ENCODE peak calls at places on chromosomes 4 and X, in eight cellular contexts. T, O, E, B, L, F, Q and K are unnamed samples.

GRCh38 chr4:6992728-6993655 is 50.2 kb upstream of the TADA2B start:
- DNase-seq in T (no peak), O (no peak), E (no peak), B (no peak), L (no peak), F (no peak), Q (no peak), K (no peak)

GRCh38 chr4:71415491-71415890 is 76.7 kb downstream of the SLC4A4 start:
- DNase-seq in T (no peak), O (no peak), E (no peak), B (no peak), L (no peak), F (no peak), Q (no peak), K (no peak)

GRCh38 chrX:115324194-115324593 is 34.7 kb downstream of the LUZP4 start:
- DNase-seq in T (no peak), O (peak; percentile 78), E (peak; percentile 22), B (no peak), L (peak; percentile 63), F (peak; percentile 65), Q (peak; percentile 76), K (peak; percentile 1)

GRCh38 chrX:119605398-119605738 is 856 bp downstream of the NKRF start:
- DNase-seq in T (no peak), O (no peak), E (no peak), B (no peak), L (peak; percentile 59), F (no peak), Q (no peak), K (peak; percentile 16)

GRCh38 chr4:118969359-118969758 is 80.7 kb downstream of the SYNPO2 start:
- DNase-seq in T (no peak), O (peak; percentile 80), E (peak; percentile 51), B (peak; percentile 90), L (no peak), F (peak; percentile 88), Q (peak; percentile 77), K (peak; percentile 67)

GRCh38 chr4:29711226-29711625 is 1008.9 kb upstream of the PCDH7 start:
- DNase-seq in T (no peak), O (no peak), E (no peak), B (no peak), L (no peak), F (peak; percentile 38), Q (no peak), K (no peak)

GRCh38 chrX:119870626-119871131 is 854 bp downstream of the RNF113A start:
- DNase-seq in T (peak; percentile 34), O (peak; percentile 16), E (no peak), B (no peak), L (no peak), F (peak; percentile 14), Q (no peak), K (peak; percentile 24)

GRCh38 chrX:71128166-71128833 is 9.9 kb downstream of the MED12 start:
- DNase-seq in T (no peak), O (peak; percentile 2), E (no peak), B (no peak), L (no peak), F (no peak), Q (no peak), K (no peak)

GRCh38 chr4:82780398-82781231 is 18.0 kb downstream of the SCD5 start:
- DNase-seq in T (no peak), O (peak; percentile 83), E (peak; percentile 82), B (peak; percentile 81), L (peak; percentile 78), F (peak; percentile 36), Q (peak; percentile 84), K (peak; percentile 70)

GRCh38 chr4:103443324-103443723 is 245.2 kb upstream of the CENPE start:
- DNase-seq in T (no peak), O (no peak), E (no peak), B (no peak), L (no peak), F (no peak), Q (no peak), K (no peak)

GRCh38 chr4:15457401-15458201 is 12.1 kb upstream of the CC2D2A start:
- DNase-seq in T (peak; percentile 57), O (peak; percentile 84), E (no peak), B (no peak), L (no peak), F (peak; percentile 86), Q (no peak), K (peak; percentile 44)

GRCh38 chr4:110527156-110527555 is 51.2 kb downstream of the ENPEP start:
- DNase-seq in T (no peak), O (no peak), E (no peak), B (no peak), L (no peak), F (no peak), Q (no peak), K (no peak)

GRCh38 chr4:77156533-77156911 is 485 bp upstream of the CCNG2 start:
- DNase-seq in T (peak; percentile 99), O (peak; percentile 99), E (peak; percentile 92), B (peak; percentile 99), L (peak; percentile 95), F (peak; percentile 99), Q (peak; percentile 94), K (peak; percentile 100)

GRCh38 chr4:70240192-70240591 is 2.2 kb upstream of the CSN3 start:
- DNase-seq in T (no peak), O (peak; percentile 59), E (no peak), B (no peak), L (no peak), F (peak; percentile 97), Q (no peak), K (no peak)

GRCh38 chrX:113726009-113726408 is 857.9 kb upstream of the HTR2C start:
- DNase-seq in T (no peak), O (no peak), E (no peak), B (no peak), L (no peak), F (no peak), Q (no peak), K (no peak)
- H3K4me1 ChIP-seq in T (no peaks in the 10 kb centered on the region), O (no peaks in the 10 kb centered on the region), E (no peaks in the 10 kb centered on the region), B (no peaks in the 10 kb centered on the region), L (no peaks in the 10 kb centered on the region), F (no peaks in the 10 kb centered on the region), Q (no peaks in the 10 kb centered on the region), K (no peaks in the 10 kb centered on the region)

DNA sequence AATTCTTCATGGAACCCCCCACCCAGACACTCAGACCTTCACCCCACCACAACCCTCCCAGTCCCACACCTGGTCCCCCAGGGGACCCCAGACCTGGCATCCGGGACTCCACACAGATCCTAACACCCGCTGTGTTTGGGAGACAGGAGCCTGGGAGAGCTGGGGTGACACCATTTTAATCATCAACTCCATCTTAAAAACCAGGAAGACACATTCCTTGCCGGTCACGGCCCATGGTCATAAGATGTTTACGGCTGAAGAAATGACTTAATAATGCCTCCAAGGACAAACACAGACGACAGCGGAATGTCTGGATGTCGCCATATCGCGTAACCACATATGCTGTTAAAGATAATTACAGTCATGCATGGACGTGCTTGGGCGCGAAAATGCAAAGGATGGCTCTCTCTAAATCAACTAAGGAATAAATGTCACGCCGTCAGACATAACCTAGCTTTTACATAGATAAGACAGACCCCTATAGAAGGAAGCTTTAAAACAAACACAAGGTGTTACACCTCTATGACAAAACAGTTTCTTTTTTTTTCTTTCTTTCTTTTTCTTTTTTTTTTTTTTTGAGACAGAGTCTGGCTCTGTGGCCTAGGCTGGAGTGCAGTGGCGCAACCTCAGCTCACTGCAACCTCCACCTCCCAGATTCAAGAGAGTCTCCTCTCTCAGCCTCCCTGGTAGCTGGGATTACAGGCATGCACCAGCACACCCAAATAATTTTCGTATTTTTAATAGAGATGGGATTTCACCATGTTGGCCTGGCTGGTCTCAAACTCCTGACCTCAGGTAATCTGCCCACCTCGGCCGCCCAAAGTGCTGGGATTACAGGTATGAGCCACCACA is 2.1 kb upstream of the DHRSX start:
- DNase-seq in T (no peak), O (peak; percentile 44), E (no peak), B (no peak), L (no peak), F (peak; percentile 34), Q (peak; percentile 30), K (no peak)
- H3K4me3 ChIP-seq in T (no peak overlapping the region), O (no peak overlapping the region), E (no peak overlapping the region), B (no peak overlapping the region), L (no peak overlapping the region), F (no peak overlapping the region), Q (no peak overlapping the region), K (no peak overlapping the region)

GRCh38 chr4:67565284-67565683 is 6.8 kb downstream of the STAP1 start:
- DNase-seq in T (no peak), O (peak; percentile 70), E (no peak), B (no peak), L (no peak), F (no peak), Q (no peak), K (no peak)

GRCh38 chr4:67571975-67572374 is 13.4 kb downstream of the STAP1 start:
- DNase-seq in T (no peak), O (no peak), E (no peak), B (no peak), L (no peak), F (no peak), Q (no peak), K (no peak)

GRCh38 chr4:67566335-67566734 is 7.8 kb downstream of the STAP1 start:
- DNase-seq in T (no peak), O (no peak), E (no peak), B (no peak), L (no peak), F (no peak), Q (no peak), K (no peak)

GRCh38 chr4:67570537-67570936 is 12.0 kb downstream of the STAP1 start:
- DNase-seq in T (no peak), O (no peak), E (no peak), B (no peak), L (no peak), F (no peak), Q (no peak), K (no peak)

GRCh38 chr4:67568820-67569219 is 10.3 kb downstream of the STAP1 start:
- DNase-seq in T (no peak), O (no peak), E (no peak), B (no peak), L (no peak), F (no peak), Q (no peak), K (no peak)
- H3K4me1 ChIP-seq in T (peaks cover 14% of the 10 kb centered on the region), O (no peaks in the 10 kb centered on the region), E (no peaks in the 10 kb centered on the region), B (no peaks in the 10 kb centered on the region), L (no peaks in the 10 kb centered on the region), F (no peaks in the 10 kb centered on the region), Q (no peaks in the 10 kb centered on the region), K (no peaks in the 10 kb centered on the region)

GRCh38 chr4:153788064-153788418 is 842 bp downstream of the SFRP2 start:
- DNase-seq in T (no peak), O (no peak), E (no peak), B (no peak), L (peak; percentile 57), F (no peak), Q (no peak), K (no peak)
- H3K4me3 ChIP-seq in T (no peak overlapping the region), O (peak overlapping the region; percentile 22), E (peak overlapping the region; percentile 48), B (peak overlapping the region; percentile 41), L (peak overlapping the region; percentile 26), F (no peak overlapping the region), Q (no peak overlapping the region), K (no peak overlapping the region)

DNA sequence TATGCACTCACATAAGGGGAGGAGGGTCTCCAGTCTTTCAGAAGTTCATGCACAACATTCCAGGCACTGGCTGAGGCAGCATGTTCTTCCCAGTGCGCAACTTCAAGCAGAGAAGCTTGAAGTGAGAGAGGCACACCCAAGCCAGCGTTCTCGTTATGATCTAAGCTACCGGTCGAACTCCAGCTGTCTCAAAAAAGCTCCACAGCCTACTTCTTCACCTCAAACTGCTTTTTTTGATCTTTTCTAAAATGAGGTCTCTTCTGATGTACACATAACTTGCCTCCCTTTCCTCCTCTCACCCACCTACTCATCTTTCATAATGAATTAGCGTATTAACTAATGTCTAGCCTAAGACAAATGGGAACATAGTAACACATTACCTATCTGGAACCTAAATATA is 25.3 kb downstream of the GPC4 start:
- DNase-seq in T (no peak), O (no peak), E (no peak), B (no peak), L (no peak), F (no peak), Q (no peak), K (peak; percentile 36)
- H3K4me1 ChIP-seq in T (no peaks in the 10 kb centered on the region), O (peaks cover 32% of the 10 kb centered on the region), E (no peaks in the 10 kb centered on the region), B (no peaks in the 10 kb centered on the region), L (no peaks in the 10 kb centered on the region), F (no peaks in the 10 kb centered on the region), Q (no peaks in the 10 kb centered on the region), K (peaks cover 2% of the 10 kb centered on the region)